ENCODE peak calls at places on chromosome 19, in four cellular contexts. One of them, this sample, is unnamed.

GRCh38 chr19:49574206-49574755 is 6.1 kb downstream of the NOSIP start:
- DNase-seq in ovary: no peak
- DNase-seq in uterus: no peak
- DNase-seq in choroid plexus epithelial cell: no peak
- DNase-seq in this sample: no peak

GRCh38 chr19:5060591-5061339 is 91.9 kb downstream of the KDM4B start:
- DNase-seq in ovary: no peak
- DNase-seq in uterus: no peak
- DNase-seq in choroid plexus epithelial cell: no peak
- DNase-seq in this sample: no peak

GRCh38 chr19:23904406-23904805 is 10.3 kb upstream of the ZNF726 start:
- DNase-seq in ovary: no peak
- DNase-seq in uterus: no peak
- DNase-seq in choroid plexus epithelial cell: no peak
- DNase-seq in this sample: no peak

GRCh38 chr19:3054972-3055740 is 7.1 kb downstream of the TLE5 start:
- DNase-seq in ovary: no peak
- DNase-seq in uterus: no peak
- DNase-seq in choroid plexus epithelial cell: peak; percentile 72
- DNase-seq in this sample: no peak

GRCh38 chr19:48355555-48355954 is 8.2 kb downstream of the TMEM143 start:
- DNase-seq in ovary: no peak
- DNase-seq in uterus: no peak
- DNase-seq in choroid plexus epithelial cell: no peak
- DNase-seq in this sample: no peak

GRCh38 chr19:6424190-6424938 is at the start of gene KHSRP:
- DNase-seq in ovary: peak; percentile 58
- DNase-seq in uterus: peak; percentile 47
- DNase-seq in choroid plexus epithelial cell: no peak
- DNase-seq in this sample: no peak

GRCh38 chr19:13459351-13459750 is 46.9 kb downstream of the CACNA1A start:
- DNase-seq in ovary: no peak
- DNase-seq in uterus: no peak
- DNase-seq in choroid plexus epithelial cell: no peak
- DNase-seq in this sample: no peak

GRCh38 chr19:14517446-14517839 is 754 bp downstream of the DNAJB1 start:
- DNase-seq in ovary: no peak
- DNase-seq in uterus: no peak
- DNase-seq in choroid plexus epithelial cell: no peak
- DNase-seq in this sample: no peak

GRCh38 chr19:33437351-33438015 is 64.0 kb downstream of the CEBPG start:
- DNase-seq in ovary: peak; percentile 5
- DNase-seq in uterus: no peak
- DNase-seq in choroid plexus epithelial cell: no peak
- DNase-seq in this sample: no peak

GRCh38 chr19:41515054-41515652 is 60.8 kb upstream of the CEACAM21 start:
- DNase-seq in ovary: no peak
- DNase-seq in uterus: no peak
- DNase-seq in choroid plexus epithelial cell: no peak
- DNase-seq in this sample: no peak

GRCh38 chr19:5891938-5892771 is 11.4 kb downstream of the NDUFA11 start:
- DNase-seq in ovary: no peak
- DNase-seq in uterus: no peak
- DNase-seq in choroid plexus epithelial cell: peak; percentile 51
- DNase-seq in this sample: no peak

GRCh38 chr19:40578442-40578908 is 1.8 kb downstream of the SHKBP1 start:
- DNase-seq in ovary: no peak
- DNase-seq in uterus: no peak
- DNase-seq in choroid plexus epithelial cell: peak; percentile 49
- DNase-seq in this sample: no peak

GRCh38 chr19:17874423-17875135 is 2.8 kb downstream of the SLC5A5 start:
- DNase-seq in ovary: no peak
- DNase-seq in uterus: no peak
- DNase-seq in choroid plexus epithelial cell: no peak
- DNase-seq in this sample: no peak

GRCh38 chr19:16386619-16387240 is 62.1 kb downstream of the KLF2 start:
- DNase-seq in ovary: peak; percentile 47
- DNase-seq in uterus: peak; percentile 61
- DNase-seq in choroid plexus epithelial cell: peak; percentile 84
- DNase-seq in this sample: no peak

GRCh38 chr19:42942187-42942789 is 5.3 kb upstream of the PSG7 start:
- DNase-seq in ovary: no peak
- DNase-seq in uterus: no peak
- DNase-seq in choroid plexus epithelial cell: peak; percentile 52
- DNase-seq in this sample: no peak

GRCh38 chr19:38020331-38020730 is 113.3 kb downstream of the SIPA1L3 start:
- DNase-seq in ovary: no peak
- DNase-seq in uterus: no peak
- DNase-seq in choroid plexus epithelial cell: no peak
- DNase-seq in this sample: no peak

GRCh38 chr19:33442706-33443105 is 69.2 kb downstream of the CEBPG start:
- DNase-seq in ovary: no peak
- DNase-seq in uterus: no peak
- DNase-seq in choroid plexus epithelial cell: no peak
- DNase-seq in this sample: no peak

GRCh38 chr19:11125994-11126685 is 29.4 kb downstream of the SPC24 start:
- DNase-seq in ovary: peak; percentile 89
- DNase-seq in uterus: peak; percentile 89
- DNase-seq in choroid plexus epithelial cell: peak; percentile 80
- DNase-seq in this sample: no peak

GRCh38 chr19:11196406-11197287 is 698 bp downstream of the KANK2 start:
- DNase-seq in ovary: peak; percentile 67
- DNase-seq in uterus: peak; percentile 67
- DNase-seq in choroid plexus epithelial cell: peak; percentile 34
- DNase-seq in this sample: no peak

GRCh38 chr19:7533281-7533819 is 2.2 kb upstream of the PNPLA6 start:
- DNase-seq in ovary: peak; percentile 86
- DNase-seq in uterus: peak; percentile 82
- DNase-seq in choroid plexus epithelial cell: peak; percentile 67
- DNase-seq in this sample: no peak

GRCh38 chr19:7535993-7536685 is 622 bp downstream of the PNPLA6 start:
- DNase-seq in ovary: no peak
- DNase-seq in uterus: no peak
- DNase-seq in choroid plexus epithelial cell: no peak
- DNase-seq in this sample: no peak

GRCh38 chr19:7535035-7535992 is at the start of gene PNPLA6:
- DNase-seq in ovary: peak; percentile 97
- DNase-seq in uterus: peak; percentile 97
- DNase-seq in choroid plexus epithelial cell: peak; percentile 97
- DNase-seq in this sample: peak; percentile 70

GRCh38 chr19:7533925-7534480 is 1.5 kb upstream of the PNPLA6 start:
- DNase-seq in ovary: peak; percentile 89
- DNase-seq in uterus: peak; percentile 89
- DNase-seq in choroid plexus epithelial cell: peak; percentile 95
- DNase-seq in this sample: peak; percentile 52

GRCh38 chr19:7534531-7534980 is 961 bp upstream of the PNPLA6 start:
- DNase-seq in ovary: peak; percentile 64
- DNase-seq in uterus: peak; percentile 71
- DNase-seq in choroid plexus epithelial cell: peak; percentile 70
- DNase-seq in this sample: no peak
- TF ChIP-seq CTCF in ovary: no peak
- TF ChIP-seq CTCF in uterus: peak; percentile 8
- TF ChIP-seq CTCF in choroid plexus epithelial cell: peak; percentile 24
- TF ChIP-seq CTCF in this sample: no peak

DNA sequence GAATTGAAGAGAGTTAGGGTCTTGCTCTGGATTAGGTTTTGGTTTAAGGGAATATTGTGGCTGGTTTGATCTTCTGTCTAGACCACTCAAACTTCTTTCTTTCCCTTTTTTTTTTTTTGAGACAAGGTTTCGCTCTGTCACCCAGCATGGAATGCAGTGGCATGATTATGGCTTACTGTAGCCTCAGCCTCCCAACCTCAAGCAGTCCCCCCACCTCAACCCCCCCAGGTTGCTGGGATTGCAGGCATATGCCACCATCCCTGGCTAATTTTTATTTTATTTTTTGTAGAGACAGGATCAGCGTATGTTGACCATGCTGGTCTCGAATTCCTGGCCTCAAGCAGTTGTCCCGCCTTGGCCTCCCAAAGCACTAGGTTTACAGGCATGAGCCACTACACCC is 21.2 kb downstream of the ARHGAP35 start:
- DNase-seq in ovary: no peak
- DNase-seq in uterus: no peak
- DNase-seq in choroid plexus epithelial cell: no peak
- DNase-seq in this sample: no peak
- TF ChIP-seq CTCF in ovary: no peak
- TF ChIP-seq CTCF in uterus: no peak
- TF ChIP-seq CTCF in choroid plexus epithelial cell: no peak
- TF ChIP-seq CTCF in this sample: no peak

GRCh38 chr19:47296036-47296435 is 13.6 kb upstream of the C5AR1 start:
- DNase-seq in ovary: peak; percentile 72
- DNase-seq in uterus: peak; percentile 53
- DNase-seq in choroid plexus epithelial cell: peak; percentile 89
- DNase-seq in this sample: peak; percentile 32
- TF ChIP-seq CTCF in ovary: peak; percentile 51
- TF ChIP-seq CTCF in uterus: peak; percentile 60
- TF ChIP-seq CTCF in choroid plexus epithelial cell: peak; percentile 85
- TF ChIP-seq CTCF in this sample: peak; percentile 55

DNA sequence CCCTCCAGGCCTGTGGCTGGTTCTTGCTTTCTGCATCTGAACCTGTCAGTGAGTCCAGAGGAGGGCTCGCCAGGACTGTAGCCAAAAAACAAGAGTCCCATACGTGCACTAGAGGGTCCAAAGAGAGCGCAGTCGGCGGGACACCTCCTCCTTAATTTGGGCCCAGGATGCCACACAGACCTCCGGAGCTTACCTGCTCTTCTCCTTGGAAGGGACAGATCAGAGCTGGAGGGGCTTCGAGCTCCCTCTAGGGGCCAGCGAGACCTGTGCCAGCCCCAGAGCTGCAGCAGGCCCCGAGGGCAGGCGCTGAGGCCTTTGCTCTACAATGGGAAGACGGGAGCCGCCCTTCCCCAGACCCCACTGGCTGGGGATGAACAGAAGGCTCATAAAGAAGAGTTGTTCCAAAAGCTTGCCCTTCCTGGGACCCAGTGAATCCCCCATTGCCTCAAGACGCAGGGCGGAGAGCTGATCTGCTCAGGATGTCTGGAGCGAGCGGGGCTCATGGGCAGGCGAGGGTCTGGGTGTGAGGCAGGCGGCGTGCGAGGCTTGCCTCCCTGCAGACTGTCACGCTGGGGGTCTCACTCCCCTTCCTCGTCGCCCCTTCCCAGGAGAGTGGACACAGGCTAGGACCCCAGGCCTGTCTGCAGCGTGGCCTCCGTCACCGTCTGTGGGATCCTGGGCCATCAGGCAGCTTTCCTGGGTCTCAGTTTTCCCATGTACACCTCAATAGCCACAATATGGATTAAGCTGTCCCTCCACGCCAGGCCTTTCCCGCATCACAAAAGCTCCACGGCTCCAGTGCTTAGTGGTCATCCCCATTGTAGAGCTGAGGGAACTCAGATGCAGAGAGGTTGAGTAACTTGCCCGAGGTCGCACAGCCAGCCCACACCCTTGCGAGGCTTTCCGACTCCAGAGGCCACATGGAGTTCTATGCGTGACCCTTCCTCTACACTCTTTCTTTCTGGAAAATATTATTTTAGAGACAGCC is 46.9 kb upstream of the VSTM2B start:
- DNase-seq in ovary: no peak
- DNase-seq in uterus: no peak
- DNase-seq in choroid plexus epithelial cell: no peak
- DNase-seq in this sample: no peak
- TF ChIP-seq CTCF in ovary: no peak
- TF ChIP-seq CTCF in uterus: no peak
- TF ChIP-seq CTCF in choroid plexus epithelial cell: no peak
- TF ChIP-seq CTCF in this sample: peak; percentile 57

GRCh38 chr19:1003283-1003682 is 3.1 kb downstream of the GRIN3B start:
- DNase-seq in ovary: peak; percentile 33
- DNase-seq in uterus: no peak
- DNase-seq in choroid plexus epithelial cell: no peak
- DNase-seq in this sample: no peak

GRCh38 chr19:1004204-1004802 is 4.1 kb downstream of the GRIN3B start:
- DNase-seq in ovary: no peak
- DNase-seq in uterus: no peak
- DNase-seq in choroid plexus epithelial cell: no peak
- DNase-seq in this sample: no peak

GRCh38 chr19:1006711-1007398 is 6.6 kb downstream of the GRIN3B start:
- DNase-seq in ovary: no peak
- DNase-seq in uterus: no peak
- DNase-seq in choroid plexus epithelial cell: no peak
- DNase-seq in this sample: no peak

GRCh38 chr19:1007399-1007745 is 7.2 kb downstream of the GRIN3B start:
- DNase-seq in ovary: no peak
- DNase-seq in uterus: no peak
- DNase-seq in choroid plexus epithelial cell: no peak
- DNase-seq in this sample: no peak

DNA sequence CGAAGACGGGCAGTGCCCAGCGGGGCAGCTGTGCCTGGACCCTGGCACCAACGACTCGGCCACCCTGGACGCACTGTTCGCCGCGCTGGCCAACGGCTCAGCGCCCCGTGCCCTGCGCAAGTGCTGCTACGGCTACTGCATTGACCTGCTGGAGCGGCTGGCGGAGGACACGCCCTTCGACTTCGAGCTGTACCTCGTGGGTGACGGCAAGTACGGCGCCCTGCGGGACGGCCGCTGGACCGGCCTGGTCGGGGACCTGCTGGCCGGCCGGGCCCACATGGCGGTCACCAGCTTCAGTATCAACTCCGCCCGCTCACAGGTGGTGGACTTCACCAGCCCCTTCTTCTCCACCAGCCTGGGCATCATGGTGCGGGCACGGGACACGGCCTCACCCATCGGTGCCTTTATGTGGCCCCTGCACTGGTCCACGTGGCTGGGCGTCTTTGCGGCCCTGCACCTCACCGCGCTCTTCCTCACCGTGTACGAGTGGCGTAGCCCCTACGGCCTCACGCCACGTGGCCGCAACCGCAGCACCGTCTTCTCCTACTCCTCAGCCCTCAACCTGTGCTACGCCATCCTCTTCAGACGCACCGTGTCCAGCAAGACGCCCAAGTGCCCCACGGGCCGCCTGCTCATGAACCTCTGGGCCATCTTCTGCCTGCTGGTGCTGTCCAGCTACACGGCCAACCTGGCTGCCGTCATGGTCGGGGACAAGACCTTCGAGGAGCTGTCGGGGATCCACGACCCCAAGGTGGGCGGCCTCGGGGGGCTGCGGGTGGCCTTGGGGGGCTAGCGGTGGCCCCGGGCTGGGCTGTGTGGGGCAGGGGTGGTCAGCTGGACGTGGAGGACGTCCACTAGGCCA is 4.8 kb downstream of the GRIN3B start:
- DNase-seq in ovary: no peak
- DNase-seq in uterus: no peak
- DNase-seq in choroid plexus epithelial cell: no peak
- DNase-seq in this sample: no peak
- TF ChIP-seq CTCF in ovary: no peak
- TF ChIP-seq CTCF in uterus: no peak
- TF ChIP-seq CTCF in choroid plexus epithelial cell: no peak
- TF ChIP-seq CTCF in this sample: no peak

GRCh38 chr19:56120371-56121179 is 520 bp downstream of the ZNF787 start:
- DNase-seq in ovary: peak; percentile 80
- DNase-seq in uterus: peak; percentile 76
- DNase-seq in choroid plexus epithelial cell: peak; percentile 78
- DNase-seq in this sample: no peak
- TF ChIP-seq CTCF in ovary: no peak
- TF ChIP-seq CTCF in uterus: peak; percentile 26
- TF ChIP-seq CTCF in choroid plexus epithelial cell: peak; percentile 24
- TF ChIP-seq CTCF in this sample: peak; percentile 18